ENCODE peak calls at places on chromosomes 16 and 17, in four cellular contexts. I, K, X and Y are unnamed samples.

GRCh38 chr16:61820398-61820797 is 215.8 kb downstream of the CDH8 start:
- DNase-seq in I (no peak), K (no peak), X (no peak), Y (no peak)

GRCh38 chr17:8799001-8799850 is at the start of gene MFSD6L:
- DNase-seq in I (no peak), X (no peak), K (no peak), Y (no peak)

GRCh38 chr17:77433385-77434135 is 292.8 kb downstream of the SEC14L1 start:
- DNase-seq in I (no peak), K (peak; percentile 64), X (no peak), Y (no peak)

GRCh38 chr17:12591336-12591735 is 74.4 kb upstream of the MYOCD start:
- DNase-seq in I (no peak), K (no peak), X (no peak), Y (no peak)

GRCh38 chr16:76668207-76668725 is 391.1 kb downstream of the CNTNAP4 start:
- DNase-seq in X (no peak), I (no peak), K (no peak), Y (no peak)

GRCh38 chr16:54526916-54527315 is 240.3 kb upstream of the IRX3 start:
- DNase-seq in I (no peak), X (no peak), K (peak; percentile 28), Y (no peak)

GRCh38 chr17:77441130-77441920 is 300.6 kb downstream of the SEC14L1 start:
- DNase-seq in I (no peak), K (no peak), X (no peak), Y (no peak)

GRCh38 chr16:31416371-31416770 is 11.8 kb downstream of the COX6A2 start:
- DNase-seq in I (no peak), X (no peak), K (no peak), Y (no peak)

GRCh38 chr16:84571506-84571905 is 46.4 kb downstream of the COTL1 start:
- DNase-seq in X (no peak), I (no peak), K (no peak), Y (no peak)

GRCh38 chr17:48131216-48131824 is 23.8 kb downstream of the SNX11 start:
- DNase-seq in X (peak; percentile 47), I (peak; percentile 63), K (peak; percentile 82), Y (peak; percentile 18)

GRCh38 chr16:81094771-81095251 is 1.4 kb downstream of the GCSH start:
- DNase-seq in I (no peak), K (peak; percentile 51), X (no peak), Y (no peak)

GRCh38 chr16:50537533-50538290 is 10.5 kb upstream of the NKD1 start:
- DNase-seq in K (no peak), I (no peak), X (no peak), Y (no peak)

GRCh38 chr17:67253379-67253778 is 8.4 kb upstream of the HELZ start:
- DNase-seq in K (peak; percentile 23), I (no peak), X (no peak), Y (no peak)

GRCh38 chr16:48054881-48055601 is 100.8 kb downstream of the ABCC12 start:
- DNase-seq in K (peak; percentile 75), I (peak; percentile 45), X (peak; percentile 46), Y (peak; percentile 13)

GRCh38 chr17:76264425-76264754 is 758 bp upstream of the UBALD2 start:
- DNase-seq in I (no peak), K (no peak), X (no peak), Y (no peak)

GRCh38 chr17:76264755-76265623 is at the start of gene UBALD2:
- DNase-seq in I (peak; percentile 100), K (peak; percentile 100), X (peak; percentile 99), Y (peak; percentile 99)

GRCh38 chr17:76265624-76266243 is 586 bp downstream of the UBALD2 start:
- DNase-seq in I (peak; percentile 36), X (no peak), K (peak; percentile 52), Y (no peak)

GRCh38 chr17:76262732-76263344 is 2.3 kb upstream of the UBALD2 start:
- DNase-seq in K (no peak), I (peak; percentile 41), X (peak; percentile 70), Y (no peak)

DNA sequence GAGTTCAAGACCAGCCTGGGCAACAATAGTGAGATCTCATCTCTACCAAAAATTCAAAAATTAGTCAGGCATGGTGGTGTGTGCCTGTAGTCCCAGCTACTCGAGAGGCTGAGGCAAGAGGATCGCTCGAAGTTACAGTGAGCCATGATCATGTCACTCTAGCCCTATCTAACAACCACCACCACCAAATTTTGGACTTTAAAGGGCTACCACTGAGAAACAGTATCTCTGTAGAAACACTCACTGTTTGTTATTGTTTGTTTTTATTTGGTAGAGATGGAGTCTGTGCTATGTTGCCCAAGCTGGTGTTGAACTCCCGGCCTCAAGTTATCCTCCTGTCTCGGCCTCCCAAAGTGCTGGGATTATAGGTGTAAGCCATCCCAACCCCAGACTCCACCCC is 1.3 kb upstream of the UBALD2 start:
- DNase-seq in K (no peak), I (no peak), X (no peak), Y (no peak)
- H3K4me3 ChIP-seq in K (no peak overlapping the region), I (no peak overlapping the region), X (no peak overlapping the region), Y (no peak overlapping the region)

GRCh38 chr17:44084131-44084538 is 13.6 kb downstream of the G6PC3 start:
- DNase-seq in K (no peak), X (no peak), I (no peak), Y (no peak)
- TF ChIP-seq CTCF in K (no peak), X (peak; percentile 54), I (peak; percentile 48), Y (peak; percentile 39)

GRCh38 chr16:56989988-56990387 is 631 bp downstream of the NLRC5 start:
- DNase-seq in I (no peak), X (no peak), K (no peak), Y (no peak)

GRCh38 chr16:56990407-56991286 is 1.3 kb downstream of the NLRC5 start:
- DNase-seq in I (no peak), X (no peak), K (no peak), Y (no peak)

GRCh38 chr16:56994311-56994710 is 5.0 kb downstream of the NLRC5 start:
- DNase-seq in X (no peak), I (no peak), K (no peak), Y (no peak)

GRCh38 chr16:56995136-56995805 is 5.9 kb downstream of the NLRC5 start:
- DNase-seq in I (no peak), K (no peak), X (no peak), Y (no peak)

DNA sequence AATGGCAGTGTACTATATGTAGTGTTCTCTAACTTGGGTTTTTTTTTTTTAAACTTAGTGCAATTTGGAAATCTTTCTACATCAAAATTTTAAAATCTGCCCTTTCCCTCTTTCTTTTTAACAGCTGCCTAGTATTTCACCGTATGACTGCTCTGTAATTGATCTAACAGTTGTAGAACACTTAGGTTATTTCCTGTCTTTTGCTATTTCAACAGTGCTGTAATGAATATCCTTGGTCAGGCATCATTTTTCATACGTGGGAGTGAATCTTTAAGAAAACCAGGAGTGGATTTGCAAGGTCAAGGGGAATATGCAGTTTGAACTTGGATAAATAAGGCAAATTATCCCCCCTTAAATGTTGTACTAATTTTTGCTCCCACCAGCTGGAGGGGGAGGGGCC is 3.8 kb downstream of the NLRC5 start:
- DNase-seq in K (peak; percentile 26), I (no peak), X (no peak), Y (no peak)
- H3K4me3 ChIP-seq in K (no peak overlapping the region), I (no peak overlapping the region), X (no peak overlapping the region), Y (no peak overlapping the region)

GRCh38 chr17:18044609-18045008 is 5.4 kb downstream of the GID4 start:
- DNase-seq in X (no peak), K (no peak), I (no peak), Y (no peak)

GRCh38 chr17:18041776-18042175 is 2.6 kb downstream of the GID4 start:
- DNase-seq in K (peak; percentile 60), I (no peak), X (peak; percentile 32), Y (peak; percentile 78)

GRCh38 chr17:18042969-18043368 is 3.8 kb downstream of the GID4 start:
- DNase-seq in X (no peak), K (no peak), I (no peak), Y (no peak)

GRCh38 chr17:18045691-18046090 is 6.5 kb downstream of the GID4 start:
- DNase-seq in K (no peak), I (no peak), X (no peak), Y (no peak)

GRCh38 chr17:18043491-18043890 is 4.3 kb downstream of the GID4 start:
- DNase-seq in K (peak; percentile 34), I (peak; percentile 43), X (no peak), Y (no peak)
- TF ChIP-seq CTCF in K (peak; percentile 29), I (no peak), X (peak; percentile 58), Y (no peak)

GRCh38 chr16:66551362-66551761 is 1.0 kb upstream of the CKLF start:
- DNase-seq in I (peak; percentile 24), X (no peak), K (no peak), Y (no peak)
- H3K4me3 ChIP-seq in I (no peak overlapping the region), X (no peak overlapping the region), K (no peak overlapping the region), Y (no peak overlapping the region)

GRCh38 chr16:88697831-88698693 is 8.1 kb downstream of the RNF166 start:
- DNase-seq in I (no peak), K (no peak), X (no peak), Y (no peak)
- TF ChIP-seq CTCF in I (peak; percentile 54), K (no peak), X (peak; percentile 51), Y (peak; percentile 34)

GRCh38 chr17:43401293-43401692 is 2.5 kb downstream of the ARL4D start:
- DNase-seq in X (peak; percentile 39), K (peak; percentile 78), I (peak; percentile 27), Y (peak; percentile 79)
- H3K4me3 ChIP-seq in X (no peak overlapping the region), K (peak overlapping the region; percentile 97), I (no peak overlapping the region), Y (peak overlapping the region; percentile 83)

GRCh38 chr17:79188679-79189078 is 114.1 kb downstream of the ENGASE start:
- DNase-seq in I (no peak), K (no peak), X (no peak), Y (no peak)

GRCh38 chr17:79186406-79186805 is 111.8 kb downstream of the ENGASE start:
- DNase-seq in K (no peak), I (no peak), X (no peak), Y (no peak)

GRCh38 chr17:79187186-79187585 is 112.6 kb downstream of the ENGASE start:
- DNase-seq in K (no peak), I (no peak), X (no peak), Y (no peak)

GRCh38 chr17:79189264-79189663 is 114.6 kb downstream of the ENGASE start:
- DNase-seq in I (no peak), X (no peak), K (no peak), Y (no peak)

GRCh38 chr17:79188048-79188447 is 113.4 kb downstream of the ENGASE start:
- DNase-seq in X (peak; percentile 22), I (no peak), K (no peak), Y (no peak)
- TF ChIP-seq CTCF in X (peak; percentile 60), I (peak; percentile 71), K (peak; percentile 44), Y (peak; percentile 62)